ENCODE peak calls at places on chromosome 14, in ten cellular contexts. H is lung; Y is GM23248; M is fibroblast of lung; O is CD8-positive, alpha-beta memory T cell; U is mucosa of descending colon; W is keratinocyte; B is OCI-LY7; K is mesendoderm; P is BE2C. D is an unnamed sample.

GRCh38 chr14:67837011-67837624 is 17.5 kb downstream of the RAD51B start:
- DNase-seq in K (peak; percentile 77), B (peak; percentile 79), Y (peak; percentile 82), M (peak; percentile 83), H (peak; percentile 41), P (peak; percentile 59), O (peak; percentile 68), U (peak; percentile 88), W (no peak), D (peak; percentile 87)

GRCh38 chr14:26415618-26416123 is 182.2 kb downstream of the NOVA1 start:
- DNase-seq in B (no peak), U (peak; percentile 46), Y (peak; percentile 48), W (no peak), M (peak; percentile 3), K (no peak), O (no peak), P (no peak), H (no peak), D (no peak)

GRCh38 chr14:55267816-55268215 is 3.4 kb upstream of the FBXO34 start:
- DNase-seq in Y (peak; percentile 13), M (peak; percentile 33), B (no peak), K (no peak), P (no peak), H (peak; percentile 50), O (no peak), W (no peak), U (no peak), D (peak; percentile 24)

GRCh38 chr14:49641697-49642129 is 6.7 kb upstream of the DNAAF2 start:
- DNase-seq in O (no peak), P (no peak), H (no peak), Y (no peak), B (no peak), K (peak; percentile 13), W (no peak), M (peak; percentile 63), U (peak; percentile 81), D (no peak)

GRCh38 chr14:106530423-106531107 is 1004.2 kb downstream of the TMEM121 start:
- DNase-seq in P (peak; percentile 36), K (peak; percentile 9), Y (no peak), O (peak; percentile 66), U (peak; percentile 21), H (no peak), M (no peak), B (peak; percentile 21), W (no peak), D (no peak)

GRCh38 chr14:78674820-78675219 is 504.6 kb downstream of the NRXN3 start:
- DNase-seq in U (no peak), H (no peak), M (no peak), B (no peak), O (no peak), Y (no peak), W (no peak), K (no peak), P (no peak), D (no peak)

GRCh38 chr14:100237735-100238418 is 1.1 kb upstream of the YY1 start:
- DNase-seq in B (peak; percentile 83), H (peak; percentile 35), M (peak; percentile 29), Y (peak; percentile 67), W (no peak), K (peak; percentile 68), O (peak; percentile 50), P (peak; percentile 64), U (peak; percentile 63), D (peak; percentile 73)

GRCh38 chr14:65359503-65359902 is 53.0 kb upstream of the FUT8 start:
- DNase-seq in U (no peak), H (no peak), O (no peak), Y (peak; percentile 7), P (no peak), W (no peak), M (peak; percentile 54), B (peak; percentile 48), K (no peak), D (no peak)

GRCh38 chr14:85536835-85537195 is 6.9 kb downstream of the FLRT2 start:
- DNase-seq in K (no peak), H (no peak), P (no peak), O (no peak), Y (peak; percentile 55), W (no peak), B (no peak), M (no peak), U (no peak), D (peak; percentile 65)

GRCh38 chr14:85934123-85934885 is 404.4 kb downstream of the FLRT2 start:
- DNase-seq in M (peak; percentile 0), U (peak; percentile 28), O (peak; percentile 77), H (no peak), P (peak; percentile 9), B (peak; percentile 61), K (no peak), Y (peak; percentile 42), W (no peak), D (peak; percentile 1)

GRCh38 chr14:93965287-93965821 is 11.0 kb downstream of the ASB2 start:
- DNase-seq in H (no peak), Y (peak; percentile 95), B (no peak), W (peak; percentile 67), K (no peak), O (no peak), U (no peak), P (no peak), M (peak; percentile 98), D (peak; percentile 91)

DNA sequence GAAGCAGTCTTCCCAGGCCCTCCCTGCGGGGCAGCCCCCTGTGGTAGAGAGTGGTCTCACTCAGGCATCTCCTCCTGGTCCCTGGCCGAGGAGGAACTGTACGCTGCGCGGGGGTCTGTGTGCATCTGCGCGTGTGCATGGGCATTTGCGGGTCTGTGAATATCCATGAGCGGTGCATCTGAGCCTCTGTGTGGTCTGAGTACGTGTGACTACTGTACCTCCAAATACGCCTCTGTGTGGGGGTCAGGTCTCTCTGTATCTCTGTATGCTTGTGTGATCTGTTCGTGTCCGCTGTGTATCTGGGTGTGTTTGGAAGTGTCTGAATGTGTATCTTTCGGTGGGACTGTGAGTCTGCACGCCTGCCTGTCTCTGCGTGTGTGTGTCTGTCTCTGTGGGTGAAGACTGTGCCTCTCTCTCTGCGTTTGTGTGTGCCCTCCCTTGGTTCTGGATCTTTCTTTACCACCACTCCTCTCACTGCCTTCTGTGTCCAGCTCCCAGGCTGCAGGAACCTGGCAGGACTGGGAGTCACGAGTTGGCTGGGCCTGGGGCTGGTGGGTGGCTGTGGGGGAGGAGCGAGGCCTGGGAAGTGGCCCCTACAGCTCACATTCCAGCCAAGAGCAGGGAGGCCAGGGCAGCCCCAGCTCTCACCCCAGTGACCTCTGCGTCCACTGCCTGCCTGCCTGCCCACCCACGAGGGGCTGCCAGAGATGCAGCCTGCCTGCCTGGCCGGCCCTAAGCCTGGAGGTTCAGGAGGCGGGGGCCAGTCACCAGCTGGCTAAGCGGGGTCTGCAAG is 1.1 kb upstream of the PGF start:
- DNase-seq in B (no peak), P (no peak), U (no peak), W (no peak), H (no peak), Y (no peak), M (no peak), O (no peak), K (no peak), D (no peak)
- H3K4me3 ChIP-seq in B (no peak overlapping the region), P (no peak overlapping the region), U (no peak overlapping the region), W (no peak overlapping the region), H (no peak overlapping the region), Y (no peak overlapping the region), M (no peak overlapping the region), O (no peak overlapping the region), K (no peak overlapping the region), D (no peak overlapping the region)

GRCh38 chr14:74663884-74664283 is 49.0 kb downstream of the AREL1 start:
- DNase-seq in P (no peak), W (no peak), M (no peak), B (no peak), U (no peak), K (no peak), H (no peak), Y (peak; percentile 28), O (no peak), D (no peak)
- H3K36me3 ChIP-seq in P (peaks cover 43% of the 10 kb centered on the region), W (peaks cover 47% of the 10 kb centered on the region), M (peaks cover 6% of the 10 kb centered on the region), B (peaks cover 88% of the 10 kb centered on the region), U (peaks cover 10% of the 10 kb centered on the region), K (peaks cover 9% of the 10 kb centered on the region), H (peaks cover 31% of the 10 kb centered on the region), Y (peaks cover 40% of the 10 kb centered on the region), O (peaks cover 28% of the 10 kb centered on the region), D (peaks cover 44% of the 10 kb centered on the region)

GRCh38 chr14:95137804-95138167 is 19.5 kb downstream of the DICER1 start:
- DNase-seq in P (no peak), O (no peak), H (no peak), Y (no peak), W (no peak), U (peak; percentile 69), B (no peak), M (no peak), K (peak; percentile 22), D (no peak)

GRCh38 chr14:95137164-95137803 is 20.0 kb downstream of the DICER1 start:
- DNase-seq in Y (no peak), O (no peak), U (no peak), P (no peak), M (no peak), W (no peak), B (no peak), H (no peak), K (no peak), D (no peak)

GRCh38 chr14:95136631-95137030 is 20.7 kb downstream of the DICER1 start:
- DNase-seq in H (no peak), O (no peak), M (no peak), B (no peak), Y (no peak), U (no peak), W (no peak), P (no peak), K (no peak), D (no peak)

GRCh38 chr14:95140060-95140858 is 17.1 kb downstream of the DICER1 start:
- DNase-seq in Y (peak; percentile 80), H (no peak), M (peak; percentile 51), B (peak; percentile 54), P (no peak), K (no peak), U (no peak), W (no peak), O (no peak), D (peak; percentile 30)

GRCh38 chr14:95138876-95139275 is 18.5 kb downstream of the DICER1 start:
- DNase-seq in P (no peak), H (no peak), O (no peak), B (no peak), Y (peak; percentile 66), M (no peak), K (no peak), U (no peak), W (no peak), D (no peak)
- H3K4me3 ChIP-seq in P (no peak overlapping the region), H (no peak overlapping the region), O (no peak overlapping the region), B (no peak overlapping the region), Y (no peak overlapping the region), M (no peak overlapping the region), K (no peak overlapping the region), U (no peak overlapping the region), W (no peak overlapping the region), D (no peak overlapping the region)

GRCh38 chr14:23058654-23059504 is 1.6 kb upstream of the CDH24 start:
- DNase-seq in U (no peak), W (no peak), B (no peak), M (no peak), P (no peak), Y (no peak), H (no peak), K (no peak), O (no peak), D (no peak)
- H3K36me3 ChIP-seq in U (peaks cover 18% of the 10 kb centered on the region), W (peaks cover 37% of the 10 kb centered on the region), B (peaks cover 53% of the 10 kb centered on the region), M (peaks cover 27% of the 10 kb centered on the region), P (peaks cover 54% of the 10 kb centered on the region), Y (peaks cover 32% of the 10 kb centered on the region), H (peaks cover 16% of the 10 kb centered on the region), K (peaks cover 25% of the 10 kb centered on the region), O (peaks cover 38% of the 10 kb centered on the region), D (peaks cover 52% of the 10 kb centered on the region)